ENCODE peak calls at places on chromosomes 13 and 19, in six cellular contexts. X is effector memory CD4-positive, alpha-beta T cell; Q is aorta; V is Calu3; O is T-helper 17 cell; B is esophagus squamous epithelium. L is an unnamed sample.

GRCh38 chr13:112940236-112940635 is 28.8 kb upstream of the MCF2L start:
- DNase-seq in O (no peak), Q (no peak), B (no peak), V (no peak), X (no peak), L (no peak)

GRCh38 chr19:2858864-2859263 is 8.3 kb upstream of the ZNF556 start:
- DNase-seq in O (no peak), V (no peak), Q (no peak), X (no peak), B (no peak), L (no peak)

GRCh38 chr19:33089061-33089460 is 8.1 kb downstream of the GPATCH1 start:
- DNase-seq in O (no peak), B (no peak), Q (no peak), V (no peak), X (no peak), L (no peak)

GRCh38 chr19:39918183-39918651 is 16.2 kb downstream of the FCGBP start:
- DNase-seq in O (no peak), B (no peak), V (no peak), X (no peak), Q (no peak), L (no peak)

GRCh38 chr19:29671393-29672076 is 6.3 kb downstream of the PLEKHF1 start:
- DNase-seq in X (peak), Q (peak), B (peak), O (peak), V (peak), L (peak)

GRCh38 chr19:8240274-8241229 is 31.4 kb downstream of the CERS4 start:
- DNase-seq in Q (peak), X (peak), O (no peak), B (peak), V (peak), L (no peak)

GRCh38 chr13:37878921-37879320 is 9.3 kb upstream of the TRPC4 start:
- DNase-seq in Q (no peak), O (no peak), B (no peak), V (no peak), X (no peak), L (no peak)

GRCh38 chr19:5316138-5316537 is 24.5 kb downstream of the PTPRS start:
- DNase-seq in X (no peak), O (no peak), B (no peak), V (no peak), Q (no peak), L (no peak)

GRCh38 chr19:18650468-18651001 is 13.7 kb downstream of the KLHL26 start:
- DNase-seq in Q (peak), O (no peak), B (no peak), X (no peak), V (no peak), L (no peak)

GRCh38 chr19:3497757-3498515 is 2.5 kb downstream of the DOHH start:
- DNase-seq in O (no peak), X (no peak), B (no peak), Q (no peak), V (no peak), L (no peak)

GRCh38 chr19:6248341-6248740 is 31.4 kb downstream of the MLLT1 start:
- DNase-seq in O (no peak), V (no peak), B (no peak), Q (no peak), X (no peak), L (no peak)

GRCh38 chr13:100933841-100934240 is 259.2 kb upstream of the TMTC4 start:
- DNase-seq in V (no peak), X (no peak), B (no peak), Q (no peak), O (no peak), L (no peak)

GRCh38 chr19:7931221-7932061 is 5.5 kb upstream of the CTXN1 start:
- DNase-seq in X (no peak), O (no peak), Q (peak), B (no peak), V (no peak), L (no peak)

GRCh38 chr13:44904982-44905381 is 84.3 kb downstream of the NUFIP1 start:
- DNase-seq in V (no peak), Q (peak), X (no peak), B (no peak), O (no peak), L (no peak)

GRCh38 chr19:41776700-41777099 is 19.7 kb upstream of the CEACAM3 start:
- DNase-seq in X (no peak), B (no peak), O (no peak), Q (no peak), V (peak), L (no peak)

GRCh38 chr19:39971380-39971841 is 446 bp downstream of the PSMC4 start:
- DNase-seq in O (no peak), B (no peak), X (no peak), Q (no peak), V (no peak), L (no peak)

GRCh38 chr13:54241719-54242118 is 1213.1 kb downstream of the OLFM4 start:
- DNase-seq in X (no peak), B (no peak), Q (no peak), O (no peak), V (no peak), L (no peak)

GRCh38 chr19:14310055-14310454 is 71.2 kb upstream of the ADGRE5 start:
- DNase-seq in X (no peak), O (no peak), Q (no peak), B (no peak), V (no peak), L (no peak)

GRCh38 chr13:73200432-73200831 is 141.6 kb downstream of the KLF5 start:
- DNase-seq in O (no peak), Q (no peak), X (no peak), B (no peak), V (no peak), L (no peak)

GRCh38 chr13:27403252-27403678 is 21.2 kb upstream of the GTF3A start:
- DNase-seq in Q (no peak), B (no peak), V (no peak), O (no peak), X (no peak), L (no peak)

GRCh38 chr19:17910776-17911360 is 21.9 kb upstream of the CCDC124 start:
- DNase-seq in X (no peak), O (no peak), B (no peak), Q (no peak), V (no peak), L (no peak)

GRCh38 chr13:40139896-40140520 is 484.5 kb downstream of the COG6 start:
- DNase-seq in O (no peak), Q (no peak), V (no peak), X (no peak), B (no peak), L (no peak)

GRCh38 chr13:113802090-113802531 is 43.1 kb downstream of the TMEM255B start:
- DNase-seq in O (no peak), Q (peak), V (no peak), X (no peak), B (no peak), L (no peak)

L was measured in T follicular helper cell.